ENCODE peak calls at places on chromosomes 6 and 20, in eight cellular contexts. J, W, D, M, F, P, R and E are unnamed samples.

GRCh38 chr6:136729832-136730231 is 62.4 kb downstream of the MAP3K5 start:
- DNase-seq in J (no peak), W (no peak), D (no peak), M (no peak), F (no peak), P (no peak), R (no peak), E (no peak)

GRCh38 chr20:46215913-46216707 is 92.2 kb downstream of the CDH22 start:
- DNase-seq in J (no peak), W (no peak), D (peak), M (no peak), F (no peak), P (no peak), R (no peak), E (no peak)

GRCh38 chr20:13493143-13493542 is 145.6 kb downstream of the TASP1 start:
- DNase-seq in J (no peak), W (no peak), D (no peak), M (no peak), F (no peak), P (no peak), R (no peak), E (no peak)

GRCh38 chr6:45591816-45592359 is 214.2 kb upstream of the SUPT3H start:
- DNase-seq in J (no peak), W (no peak), D (no peak), M (no peak), F (no peak), P (no peak), R (no peak), E (no peak)

GRCh38 chr20:2292711-2293110 is 3.1 kb upstream of the TGM3 start:
- DNase-seq in J (no peak), W (peak), D (no peak), M (no peak), F (no peak), P (no peak), R (no peak), E (no peak)

GRCh38 chr6:67630146-67630545 is 1004.9 kb upstream of the ADGRB3 start:
- DNase-seq in J (no peak), W (no peak), D (peak), M (no peak), F (peak), P (no peak), R (no peak), E (no peak)

GRCh38 chr20:19817017-19817416 is 59.0 kb downstream of the RIN2 start:
- DNase-seq in J (no peak), W (peak), D (peak), M (no peak), F (peak), P (no peak), R (no peak), E (no peak)

GRCh38 chr6:124119591-124119990 is 315.9 kb downstream of the NKAIN2 start:
- DNase-seq in J (peak), W (no peak), D (no peak), M (no peak), F (no peak), P (no peak), R (no peak), E (no peak)

GRCh38 chr20:61757678-61758555 is 307.8 kb downstream of the TAF4 start:
- DNase-seq in J (no peak), W (no peak), D (peak), M (no peak), F (peak), P (no peak), R (no peak), E (no peak)

GRCh38 chr6:135128268-135128914 is 52.7 kb upstream of the MYB start:
- DNase-seq in J (no peak), W (no peak), D (no peak), M (peak), F (no peak), P (no peak), R (no peak), E (no peak)

GRCh38 chr20:58515240-58516212 is at the start of gene APCDD1L:
- DNase-seq in J (no peak), W (peak), D (peak), M (no peak), F (peak), P (no peak), R (no peak), E (no peak)

GRCh38 chr6:35706468-35706867 is 17.8 kb upstream of the FKBP5 start:
- DNase-seq in J (no peak), W (no peak), D (no peak), M (no peak), F (peak), P (no peak), R (no peak), E (no peak)